ENCODE peak calls at places on chromosomes 4 and X, in seven cellular contexts. I is glutamatergic neuron; H is cardiac fibroblast; M is islet precursor cell; S is activated CD4-positive, alpha-beta T cell treated with anti-CD3 and anti-CD28 coated beads, Interleukin-2, amount 10 ng/mL, durations not matched to agents 7 days and 5 days; V is activated T-helper 1 cell treated with Interleukin-2 at 50 U/mL for 16 hours; R is lung. B is an unnamed sample.

GRCh38 chr4:127212701-127213100 is 420.1 kb upstream of the INTU start:
- DNase-seq in I (no peak), H (no peak), M (no peak), S (no peak), V (no peak), R (no peak), B (no peak)

GRCh38 chrX:1794586-1794985 is 179.7 kb downstream of the ASMT start:
- DNase-seq in I (no peak), H (no peak), M (no peak), S (no peak), V (no peak), R (no peak), B (no peak)

GRCh38 chrX:26146024-26146423 is 7.9 kb downstream of the MAGEB18 start:
- DNase-seq in I (no peak), H (peak), M (no peak), S (no peak), V (no peak), R (no peak), B (no peak)

GRCh38 chr4:128653514-128654420 is 155.7 kb upstream of the JADE1 start:
- DNase-seq in I (no peak), H (peak), M (peak), S (no peak), V (no peak), R (peak), B (no peak)

GRCh38 chr4:882646-883045 is 49.5 kb downstream of the GAK start:
- DNase-seq in I (no peak), H (no peak), M (no peak), S (no peak), V (no peak), R (no peak), B (no peak)

GRCh38 chr4:146342600-146343192 is 128.4 kb downstream of the REELD1 start:
- DNase-seq in I (no peak), H (peak), M (no peak), S (peak), V (no peak), R (no peak), B (no peak)

GRCh38 chrX:7147431-7147977 is at the start of gene STS:
- DNase-seq in I (peak), H (peak), M (peak), S (peak), V (peak), R (peak), B (no peak)

GRCh38 chrX:150570512-150570911 is 2.1 kb downstream of the MTM1 start:
- DNase-seq in I (no peak), H (no peak), M (no peak), S (peak), V (no peak), R (no peak), B (no peak)

GRCh38 chr4:99457270-99457669 is 22.1 kb upstream of the ADH7 start:
- DNase-seq in I (no peak), H (peak), M (no peak), S (no peak), V (no peak), R (no peak), B (no peak)

GRCh38 chr4:118772149-118773081 is 63.5 kb downstream of the SEC24D start:
- DNase-seq in I (no peak), H (peak), M (no peak), S (no peak), V (no peak), R (no peak), B (no peak)

GRCh38 chr4:38482696-38483095 is 181.3 kb upstream of the KLF3 start:
- DNase-seq in I (no peak), H (no peak), M (no peak), S (no peak), V (no peak), R (no peak), B (no peak)

GRCh38 chr4:109434007-109434792 is 585 bp downstream of the SEC24B start:
- DNase-seq in I (peak), H (peak), M (peak), S (peak), V (peak), R (peak), B (no peak)

GRCh38 chr4:18858229-18858922 is 836.8 kb upstream of the LCORL start:
- DNase-seq in I (no peak), H (no peak), M (no peak), S (no peak), V (no peak), R (no peak), B (no peak)

GRCh38 chr4:2248821-2249261 is 6.9 kb upstream of the HAUS3 start:
- DNase-seq in I (peak), H (no peak), M (peak), S (no peak), V (no peak), R (no peak), B (no peak)

GRCh38 chrX:40007746-40008705 is 89.7 kb downstream of the BCOR start:
- DNase-seq in I (no peak), H (no peak), M (peak), S (no peak), V (no peak), R (no peak), B (no peak)

GRCh38 chr4:12492730-12493398 is 991.3 kb downstream of the RAB28 start:
- DNase-seq in I (no peak), H (no peak), M (no peak), S (no peak), V (no peak), R (no peak), B (no peak)

GRCh38 chr4:5962416-5962815 is 55.8 kb downstream of the C4orf50 start:
- DNase-seq in I (peak), H (no peak), M (peak), S (no peak), V (no peak), R (no peak), B (no peak)

GRCh38 chr4:18981234-18981615 is 959.7 kb upstream of the LCORL start:
- DNase-seq in I (no peak), H (no peak), M (no peak), S (no peak), V (no peak), R (no peak), B (no peak)

GRCh38 chr4:3344596-3344995 is 51.8 kb downstream of the RGS12 start:
- DNase-seq in I (no peak), H (no peak), M (no peak), S (no peak), V (no peak), R (no peak), B (no peak)

GRCh38 chr4:29581469-29581868 is 1138.7 kb upstream of the PCDH7 start:
- DNase-seq in I (no peak), H (peak), M (no peak), S (no peak), V (no peak), R (no peak), B (no peak)

GRCh38 chr4:76197971-76198410 is 15.6 kb downstream of the SCARB2 start:
- DNase-seq in I (peak), H (peak), M (no peak), S (no peak), V (no peak), R (no peak), B (no peak)

GRCh38 chr4:108129226-108129625 is 39.5 kb downstream of the LEF1 start:
- DNase-seq in I (no peak), H (no peak), M (no peak), S (no peak), V (no peak), R (no peak), B (no peak)

GRCh38 chrX:81866873-81867272 is 665.0 kb downstream of the SH3BGRL start:
- DNase-seq in I (no peak), H (no peak), M (no peak), S (no peak), V (no peak), R (no peak), B (no peak)

GRCh38 chrX:2325076-2325784 is 175.5 kb downstream of the DHRSX start:
- DNase-seq in I (no peak), H (peak), M (no peak), S (peak), V (peak), R (peak), B (peak)

GRCh38 chr4:1201851-1202525 is 29.6 kb upstream of the SPON2 start:
- DNase-seq in I (no peak), H (peak), M (no peak), S (peak), V (peak), R (peak), B (peak)

GRCh38 chrX:132292753-132293152 is 73.5 kb upstream of the RAP2C start:
- DNase-seq in I (no peak), H (peak), M (peak), S (peak), V (no peak), R (no peak), B (no peak)

GRCh38 chrX:25548806-25549205 is 533.0 kb upstream of the ARX start:
- DNase-seq in I (no peak), H (no peak), M (no peak), S (no peak), V (no peak), R (no peak), B (no peak)

GRCh38 chrX:18856645-18856997 is 127.3 kb downstream of the PHKA2 start:
- DNase-seq in I (no peak), H (no peak), M (no peak), S (no peak), V (no peak), R (no peak), B (no peak)

GRCh38 chrX:3326721-3327120 is 19.7 kb downstream of the MXRA5 start:
- DNase-seq in I (no peak), H (no peak), M (peak), S (no peak), V (no peak), R (no peak), B (no peak)

GRCh38 chrX:10549280-10549679 is 71.1 kb downstream of the MID1 start:
- DNase-seq in I (no peak), H (no peak), M (no peak), S (no peak), V (no peak), R (no peak), B (no peak)

GRCh38 chrX:41145920-41146608 is 60.8 kb downstream of the USP9X start:
- DNase-seq in I (no peak), H (peak), M (no peak), S (no peak), V (no peak), R (no peak), B (no peak)

GRCh38 chrX:24190500-24191156 is 41.1 kb downstream of the ZFX start:
- DNase-seq in I (no peak), H (peak), M (no peak), S (no peak), V (no peak), R (no peak), B (no peak)

GRCh38 chrX:110733166-110733565 is 62.5 kb downstream of the CHRDL1 start:
- DNase-seq in I (no peak), H (no peak), M (peak), S (no peak), V (no peak), R (no peak), B (no peak)

B was measured in effector memory CD4-positive, alpha-beta T cell.